ENCODE peak calls at places on chromosomes 16 and 17, in five cellular contexts. Z, S, Q, I and Y are unnamed samples.

GRCh38 chr16:19429271-19429670 is 11.6 kb downstream of the TMC5 start:
- DNase-seq in Z (no peak), S (no peak), Q (no peak), I (no peak), Y (no peak)

GRCh38 chr17:40248507-40248906 is 29.4 kb downstream of the WIPF2 start:
- DNase-seq in Z (no peak), S (no peak), Q (no peak), I (no peak), Y (no peak)

GRCh38 chr17:57246257-57246656 is 10.1 kb upstream of the MSI2 start:
- DNase-seq in Z (no peak), S (no peak), Q (no peak), I (no peak), Y (no peak)

GRCh38 chr17:57993471-57994365 is 5.7 kb upstream of the VEZF1 start:
- DNase-seq in Z (no peak), S (no peak), Q (no peak), I (peak), Y (no peak)

GRCh38 chr17:38719284-38719942 is 10.7 kb upstream of the CISD3 start:
- DNase-seq in Z (no peak), S (no peak), Q (no peak), I (no peak), Y (no peak)

GRCh38 chr17:42436401-42436800 is 13.3 kb upstream of the CAVIN1 start:
- DNase-seq in Z (no peak), S (peak), Q (no peak), I (peak), Y (no peak)

GRCh38 chr16:11836653-11837244 is 14.6 kb downstream of the RSL1D1 start:
- DNase-seq in Z (no peak), S (peak), Q (no peak), I (no peak), Y (peak)

GRCh38 chr17:59329558-59330313 is 1.7 kb upstream of the YPEL2 start:
- DNase-seq in Z (peak), S (peak), Q (peak), I (peak), Y (peak)

GRCh38 chr17:61469474-61469873 is 17.3 kb downstream of the TBX4 start:
- DNase-seq in Z (no peak), S (no peak), Q (no peak), I (no peak), Y (no peak)

GRCh38 chr16:50093607-50094570 is 28.1 kb downstream of the HEATR3 start:
- DNase-seq in Z (no peak), S (no peak), Q (no peak), I (no peak), Y (no peak)

GRCh38 chr17:81925860-81926450 is 1.6 kb downstream of the MAFG start:
- DNase-seq in Z (no peak), S (no peak), Q (no peak), I (no peak), Y (no peak)

GRCh38 chr16:69761983-69762842 is at the start of gene WWP2:
- DNase-seq in Z (peak), S (peak), Q (peak), I (peak), Y (peak)

GRCh38 chr17:77426676-77427386 is 286.1 kb downstream of the SEC14L1 start:
- DNase-seq in Z (no peak), S (no peak), Q (no peak), I (no peak), Y (no peak)

GRCh38 chr16:65111306-65111705 is 10.6 kb downstream of the CDH11 start:
- DNase-seq in Z (no peak), S (no peak), Q (no peak), I (no peak), Y (no peak)

GRCh38 chr17:21303441-21304065 is 19.0 kb downstream of the MAP2K3 start:
- DNase-seq in Z (no peak), S (no peak), Q (no peak), I (no peak), Y (no peak)

GRCh38 chr16:11039726-11040125 is 95.4 kb downstream of the CLEC16A start:
- DNase-seq in Z (no peak), S (no peak), Q (no peak), I (no peak), Y (no peak)

GRCh38 chr16:68356249-68356918 is 45.6 kb downstream of the PRMT7 start:
- DNase-seq in Z (peak), S (no peak), Q (no peak), I (no peak), Y (no peak)

GRCh38 chr17:57666198-57666870 is 78.8 kb downstream of the CCDC182 start:
- DNase-seq in Z (no peak), S (no peak), Q (no peak), I (no peak), Y (no peak)

GRCh38 chr16:11681977-11682654 is 13.9 kb downstream of the SNN start:
- DNase-seq in Z (no peak), S (no peak), Q (no peak), I (no peak), Y (no peak)

GRCh38 chr17:74499992-74500391 is 31.3 kb downstream of the CD300LB start:
- DNase-seq in Z (no peak), S (no peak), Q (no peak), I (no peak), Y (no peak)

GRCh38 chr17:48299760-48300159 is 130.3 kb downstream of the SKAP1 start:
- DNase-seq in Z (peak), S (no peak), Q (no peak), I (no peak), Y (no peak)

GRCh38 chr17:65402513-65403086 is 158.8 kb downstream of the AXIN2 start:
- DNase-seq in Z (no peak), S (no peak), Q (no peak), I (no peak), Y (no peak)

DNA sequence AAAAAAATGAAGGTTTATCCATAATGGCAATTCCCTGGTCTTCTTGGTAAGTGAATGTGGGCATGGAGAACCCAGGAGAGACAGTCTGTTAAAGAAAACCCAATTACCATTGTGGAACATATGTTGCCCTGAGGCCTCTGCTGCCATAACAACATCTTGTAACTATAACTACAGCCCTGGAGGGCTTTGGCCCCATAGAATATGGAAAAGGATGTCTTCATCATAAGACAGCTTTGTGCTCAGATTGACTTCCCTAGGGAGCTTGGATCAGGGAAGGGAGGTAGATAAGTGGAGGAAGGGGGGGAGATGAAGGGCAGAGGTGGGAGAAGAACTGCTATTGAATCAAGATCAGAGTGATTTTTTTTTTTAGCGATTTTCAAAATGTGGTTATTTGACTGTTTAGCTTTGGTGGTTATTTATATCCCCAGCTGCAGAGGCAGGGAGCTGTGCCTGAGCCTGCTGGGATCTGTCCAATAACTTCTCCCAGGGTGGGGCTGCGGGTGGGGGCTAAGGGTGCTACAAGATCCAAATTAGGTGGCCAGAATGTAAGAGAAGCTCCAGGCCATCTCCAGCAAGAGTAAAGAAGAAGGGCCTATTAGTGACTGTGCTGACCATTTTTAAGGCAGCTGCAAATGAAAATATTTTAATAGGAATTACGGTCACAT is 5.3 kb upstream of the KAT7 start:
- DNase-seq in Z (no peak), S (no peak), Q (no peak), I (no peak), Y (no peak)
- H3K27ac ChIP-seq in Z (no peak), S (no peak), Q (no peak), I (no peak), Y (no peak)

GRCh38 chr16:29290631-29291247 is 115.8 kb downstream of the NPIPB11 start:
- DNase-seq in Z (peak), S (peak), Q (peak), I (peak), Y (peak)
- TF ChIP-seq BHLHE40 in Z (peak), S (peak), Q (peak), I (peak), Y (no peak)

GRCh38 chr16:9138021-9138680 is 46.7 kb downstream of the HAPSTR1 start:
- DNase-seq in Z (no peak), S (no peak), Q (no peak), I (no peak), Y (no peak)

GRCh38 chr16:9135797-9136196 is 44.4 kb downstream of the HAPSTR1 start:
- DNase-seq in Z (no peak), S (no peak), Q (no peak), I (no peak), Y (no peak)

GRCh38 chr16:9134306-9134705 is 42.9 kb downstream of the HAPSTR1 start:
- DNase-seq in Z (no peak), S (no peak), Q (no peak), I (no peak), Y (no peak)

GRCh38 chr16:9134739-9135138 is 43.3 kb downstream of the HAPSTR1 start:
- DNase-seq in Z (no peak), S (peak), Q (no peak), I (peak), Y (peak)

DNA sequence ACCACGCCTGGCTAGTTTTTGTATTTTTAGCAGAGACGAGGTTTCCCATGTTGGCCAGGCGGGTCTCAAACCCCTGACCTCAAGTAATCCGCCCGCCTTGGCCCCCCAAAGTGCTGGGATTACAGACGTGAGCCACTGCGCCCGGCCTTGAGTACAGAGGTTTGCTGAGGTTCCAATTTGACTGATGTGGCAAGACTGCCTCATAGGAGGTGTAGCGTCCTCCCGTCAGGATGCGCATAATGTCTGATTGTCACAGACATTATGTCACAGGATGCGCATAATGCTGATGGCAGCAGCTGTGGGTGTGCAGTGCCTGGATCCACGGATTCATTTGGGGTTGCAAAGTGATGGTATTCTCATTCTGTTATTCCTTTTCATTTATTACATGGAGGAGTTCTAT is 45.2 kb downstream of the HAPSTR1 start:
- DNase-seq in Z (no peak), S (no peak), Q (no peak), I (no peak), Y (no peak)
- H3K27ac ChIP-seq in Z (no peak), S (no peak), Q (no peak), I (no peak), Y (no peak)

DNA sequence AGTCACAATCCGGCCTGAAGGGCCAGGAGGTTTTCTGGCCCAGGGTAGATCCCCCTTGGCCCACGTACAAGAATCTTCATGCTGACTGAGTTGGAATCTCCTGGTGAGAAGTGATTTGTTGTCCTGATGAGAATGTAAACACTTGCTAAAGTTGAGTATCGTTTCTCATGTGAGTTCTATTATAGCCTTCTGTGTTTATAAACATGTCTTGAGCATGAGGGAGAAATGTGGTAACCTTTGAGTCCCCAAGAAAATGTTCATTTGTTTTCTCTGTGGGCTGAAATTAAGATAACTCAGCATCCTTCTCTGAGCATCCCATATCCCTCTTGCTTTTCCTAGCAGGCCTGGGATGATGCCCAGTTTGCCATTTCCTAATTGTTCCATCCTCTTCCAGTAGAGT is 204.8 kb downstream of the FTO start:
- DNase-seq in Z (no peak), S (peak), Q (no peak), I (no peak), Y (no peak)
- TF ChIP-seq BHLHE40 in Z (no peak), S (peak), Q (no peak), I (no peak), Y (no peak)

GRCh38 chr17:17417718-17418151 is 59.1 kb upstream of the MED9 start:
- DNase-seq in Z (no peak), S (no peak), Q (peak), I (peak), Y (no peak)
- H3K27ac ChIP-seq in Z (no peak), S (no peak), Q (peak), I (peak), Y (peak)

DNA sequence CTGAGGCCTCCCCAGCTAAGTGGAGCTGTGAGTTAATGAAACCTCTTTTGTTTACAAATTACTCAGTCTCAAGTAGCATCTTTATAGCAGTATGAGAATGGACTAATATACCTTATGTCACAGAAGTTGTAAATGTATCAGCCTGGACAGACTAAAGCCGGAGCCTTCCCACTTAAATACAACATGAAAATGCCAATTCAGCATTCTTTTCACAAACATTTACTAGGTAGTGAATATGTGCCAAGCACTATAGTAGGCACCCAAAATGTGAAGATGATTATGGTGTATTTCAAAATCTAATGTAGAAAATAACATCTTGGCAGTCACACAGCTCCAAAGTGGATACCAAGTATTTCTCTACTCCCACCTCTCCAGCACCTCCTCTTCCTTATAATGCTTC is 693.0 kb downstream of the KCNJ2 start:
- DNase-seq in Z (no peak), S (no peak), Q (no peak), I (no peak), Y (no peak)
- TF ChIP-seq BHLHE40 in Z (no peak), S (no peak), Q (no peak), I (no peak), Y (no peak)

GRCh38 chr17:32345953-32346600 is 3.9 kb upstream of the ZNF207 start:
- DNase-seq in Z (no peak), S (no peak), Q (no peak), I (no peak), Y (no peak)

GRCh38 chr17:32341141-32341856 is 674 bp downstream of the C17orf75 start:
- DNase-seq in Z (no peak), S (no peak), Q (peak), I (peak), Y (no peak)

GRCh38 chr17:32348483-32348800 is 1.5 kb upstream of the ZNF207 start:
- DNase-seq in Z (no peak), S (no peak), Q (no peak), I (no peak), Y (no peak)

GRCh38 chr17:32341857-32342602 is at the start of gene C17orf75:
- DNase-seq in Z (peak), S (peak), Q (peak), I (peak), Y (peak)

DNA sequence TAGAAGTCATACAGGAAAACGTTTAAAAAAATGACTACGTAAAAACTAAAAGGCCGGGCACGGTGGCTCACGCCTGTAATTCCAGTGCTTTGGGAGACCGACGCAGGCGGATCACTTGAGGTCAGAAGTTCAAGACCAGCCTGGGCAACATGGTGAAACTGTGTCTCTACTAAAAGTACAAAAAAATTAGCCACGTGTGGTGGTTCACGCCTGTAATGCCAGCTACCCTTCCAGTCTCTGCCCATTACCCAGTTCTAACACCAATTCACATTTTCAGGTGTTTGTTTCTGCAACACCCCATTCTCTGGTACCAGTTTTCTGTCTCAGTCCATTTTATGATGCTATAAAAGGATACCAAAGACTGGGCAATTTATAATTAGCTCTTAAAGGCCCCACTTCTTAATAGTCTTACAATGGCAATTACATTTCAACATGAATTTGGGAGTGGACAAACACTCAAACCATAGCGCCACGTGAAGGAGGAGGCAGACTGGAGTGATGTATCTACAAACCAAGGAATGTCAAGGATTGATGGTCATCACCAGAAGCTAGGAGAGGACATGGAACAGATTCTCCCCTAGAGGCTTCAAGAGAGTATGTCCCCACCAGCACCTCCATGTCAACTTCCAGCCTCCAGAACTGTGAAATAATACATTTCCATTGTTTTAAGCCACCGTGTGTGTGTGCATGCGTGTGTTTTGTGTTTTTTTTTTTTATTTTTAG is 791 bp upstream of the C17orf75 start:
- DNase-seq in Z (no peak), S (no peak), Q (no peak), I (no peak), Y (no peak)
- H3K27ac ChIP-seq in Z (no peak), S (no peak), Q (peak), I (peak), Y (peak)

GRCh38 chr16:57908409-57908987 is 62.4 kb downstream of the CNGB1 start:
- DNase-seq in Z (no peak), S (no peak), Q (no peak), I (no peak), Y (no peak)
- TF ChIP-seq BHLHE40 in Z (no peak), S (no peak), Q (no peak), I (no peak), Y (no peak)

GRCh38 chr17:7548585-7549400 is at the start of gene TNFSF12:
- DNase-seq in Z (no peak), S (peak), Q (peak), I (no peak), Y (peak)

GRCh38 chr17:7551396-7551795 is 2.5 kb downstream of the TNFSF12 start:
- DNase-seq in Z (no peak), S (no peak), Q (no peak), I (peak), Y (no peak)

GRCh38 chr17:7552621-7553051 is 3.8 kb downstream of the TNFSF12 start:
- DNase-seq in Z (peak), S (no peak), Q (no peak), I (no peak), Y (no peak)

GRCh38 chr17:7549401-7550055 is 670 bp downstream of the TNFSF12 start:
- DNase-seq in Z (no peak), S (no peak), Q (no peak), I (no peak), Y (no peak)

GRCh38 chr17:7550359-7550758 is 1.5 kb downstream of the TNFSF12 start:
- DNase-seq in Z (no peak), S (no peak), Q (no peak), I (no peak), Y (no peak)
- H3K27ac ChIP-seq in Z (no peak), S (no peak), Q (no peak), I (no peak), Y (no peak)